ENCODE peak calls at places on chromosome 22, in six cellular contexts. D, W, M, U, I and H are unnamed samples.

GRCh38 chr22:19375435-19375834 is 56.1 kb downstream of the HIRA start:
- DNase-seq in D (no peak), W (no peak), M (no peak), U (no peak), I (no peak), H (no peak)

GRCh38 chr22:33579448-33580093 is 340.7 kb downstream of the LARGE1 start:
- DNase-seq in D (peak), W (peak), M (peak), U (no peak), I (peak), H (peak)

GRCh38 chr22:47777426-47777825 is 1015.0 kb downstream of the TBC1D22A start:
- DNase-seq in D (no peak), W (no peak), M (no peak), U (no peak), I (no peak), H (no peak)

GRCh38 chr22:49977578-49977977 is 17.0 kb downstream of the PIM3 start:
- DNase-seq in D (no peak), W (no peak), M (no peak), U (no peak), I (no peak), H (no peak)

GRCh38 chr22:20967697-20968201 is 694 bp downstream of the AIFM3 start:
- DNase-seq in D (no peak), W (no peak), M (no peak), U (no peak), I (no peak), H (peak)

GRCh38 chr22:44147821-44148574 is 32.7 kb upstream of the PARVG start:
- DNase-seq in D (no peak), W (no peak), M (peak), U (no peak), I (no peak), H (no peak)

GRCh38 chr22:45671783-45672563 is at the start of gene ATXN10:
- DNase-seq in D (peak), W (peak), M (peak), U (peak), I (peak), H (peak)

GRCh38 chr22:47160781-47161520 is 398.5 kb downstream of the TBC1D22A start:
- DNase-seq in D (no peak), W (no peak), M (no peak), U (no peak), I (no peak), H (no peak)

GRCh38 chr22:49768511-49768910 is 59.2 kb downstream of the BRD1 start:
- DNase-seq in D (no peak), W (no peak), M (no peak), U (no peak), I (no peak), H (no peak)